ENCODE peak calls at places on chromosome 17, in five cellular contexts. One of them, this sample, is unnamed.

GRCh38 chr17:48596735-48597491 is 3.3 kb upstream of the HOXB5 start:
- DNase-seq in pancreas: no peak
- DNase-seq in heart right ventricle: no peak
- DNase-seq in thoracic aorta: no peak
- DNase-seq in Peyer's patch: peak; percentile 44
- DNase-seq in this sample: no peak

GRCh38 chr17:64635647-64636305 is 26.3 kb downstream of the SMURF2 start:
- DNase-seq in pancreas: no peak
- DNase-seq in heart right ventricle: no peak
- DNase-seq in thoracic aorta: no peak
- DNase-seq in Peyer's patch: no peak
- DNase-seq in this sample: peak; percentile 28

GRCh38 chr17:19940722-19941464 is 36.7 kb downstream of the AKAP10 start:
- DNase-seq in pancreas: no peak
- DNase-seq in heart right ventricle: no peak
- DNase-seq in thoracic aorta: no peak
- DNase-seq in Peyer's patch: no peak
- DNase-seq in this sample: no peak

GRCh38 chr17:75009139-75009724 is 3.2 kb upstream of the MRPL58 start:
- DNase-seq in pancreas: no peak
- DNase-seq in heart right ventricle: no peak
- DNase-seq in thoracic aorta: no peak
- DNase-seq in Peyer's patch: no peak
- DNase-seq in this sample: peak; percentile 17

GRCh38 chr17:76138234-76138895 is 2.7 kb downstream of the FOXJ1 start:
- DNase-seq in pancreas: peak; percentile 45
- DNase-seq in heart right ventricle: no peak
- DNase-seq in thoracic aorta: no peak
- DNase-seq in Peyer's patch: no peak
- DNase-seq in this sample: no peak

GRCh38 chr17:17702821-17703607 is 21.8 kb downstream of the RAI1 start:
- DNase-seq in pancreas: no peak
- DNase-seq in heart right ventricle: peak; percentile 47
- DNase-seq in thoracic aorta: no peak
- DNase-seq in Peyer's patch: no peak
- DNase-seq in this sample: no peak

GRCh38 chr17:46264456-46265198 is 30.3 kb upstream of the LRRC37A start:
- DNase-seq in pancreas: no peak
- DNase-seq in heart right ventricle: no peak
- DNase-seq in thoracic aorta: no peak
- DNase-seq in Peyer's patch: no peak
- DNase-seq in this sample: peak; percentile 28

GRCh38 chr17:16987830-16988601 is 16.1 kb upstream of the TNFRSF13B start:
- DNase-seq in pancreas: no peak
- DNase-seq in heart right ventricle: peak; percentile 80
- DNase-seq in thoracic aorta: no peak
- DNase-seq in Peyer's patch: peak; percentile 94
- DNase-seq in this sample: peak; percentile 88

GRCh38 chr17:36602924-36603384 is 1.6 kb downstream of the MRM1 start:
- DNase-seq in pancreas: peak; percentile 53
- DNase-seq in heart right ventricle: peak; percentile 47
- DNase-seq in thoracic aorta: no peak
- DNase-seq in Peyer's patch: peak; percentile 86
- DNase-seq in this sample: peak; percentile 80

GRCh38 chr17:79252886-79253285 is 178.3 kb downstream of the ENGASE start:
- DNase-seq in pancreas: no peak
- DNase-seq in heart right ventricle: no peak
- DNase-seq in thoracic aorta: no peak
- DNase-seq in Peyer's patch: no peak
- DNase-seq in this sample: no peak

GRCh38 chr17:17105976-17106375 is 63.7 kb downstream of the MPRIP start:
- DNase-seq in pancreas: no peak
- DNase-seq in heart right ventricle: no peak
- DNase-seq in thoracic aorta: no peak
- DNase-seq in Peyer's patch: no peak
- DNase-seq in this sample: no peak

GRCh38 chr17:66637491-66637890 is 197.4 kb upstream of the CACNG5 start:
- DNase-seq in pancreas: no peak
- DNase-seq in heart right ventricle: no peak
- DNase-seq in thoracic aorta: no peak
- DNase-seq in Peyer's patch: no peak
- DNase-seq in this sample: no peak

GRCh38 chr17:76038050-76038449 is 10.9 kb upstream of the EVPL start:
- DNase-seq in pancreas: no peak
- DNase-seq in heart right ventricle: no peak
- DNase-seq in thoracic aorta: no peak
- DNase-seq in Peyer's patch: no peak
- DNase-seq in this sample: no peak

GRCh38 chr17:4520881-4521600 is 22.4 kb downstream of the SPNS2 start:
- DNase-seq in pancreas: peak; percentile 69
- DNase-seq in heart right ventricle: no peak
- DNase-seq in thoracic aorta: no peak
- DNase-seq in Peyer's patch: peak; percentile 61
- DNase-seq in this sample: no peak

GRCh38 chr17:4426499-4427208 is 7.1 kb upstream of the SPNS3 start:
- DNase-seq in pancreas: no peak
- DNase-seq in heart right ventricle: no peak
- DNase-seq in thoracic aorta: no peak
- DNase-seq in Peyer's patch: no peak
- DNase-seq in this sample: peak; percentile 48

GRCh38 chr17:17844500-17844899 is 7.7 kb upstream of the SREBF1 start:
- DNase-seq in pancreas: no peak
- DNase-seq in heart right ventricle: no peak
- DNase-seq in thoracic aorta: no peak
- DNase-seq in Peyer's patch: no peak
- DNase-seq in this sample: no peak

GRCh38 chr17:28724500-28725165 is 1.4 kb downstream of the TLCD1 start:
- DNase-seq in pancreas: no peak
- DNase-seq in heart right ventricle: no peak
- DNase-seq in thoracic aorta: no peak
- DNase-seq in Peyer's patch: no peak
- DNase-seq in this sample: no peak

GRCh38 chr17:82962163-82962720 is 117.2 kb upstream of the METRNL start:
- DNase-seq in pancreas: no peak
- DNase-seq in heart right ventricle: no peak
- DNase-seq in thoracic aorta: no peak
- DNase-seq in Peyer's patch: peak; percentile 24
- DNase-seq in this sample: no peak

GRCh38 chr17:8019665-8020064 is 17.2 kb downstream of the GUCY2D start:
- DNase-seq in pancreas: no peak
- DNase-seq in heart right ventricle: no peak
- DNase-seq in thoracic aorta: no peak
- DNase-seq in Peyer's patch: no peak
- DNase-seq in this sample: no peak

GRCh38 chr17:82215095-82215971 is 2.7 kb upstream of the CCDC57 start:
- DNase-seq in pancreas: peak; percentile 29
- DNase-seq in heart right ventricle: no peak
- DNase-seq in thoracic aorta: no peak
- DNase-seq in Peyer's patch: no peak
- DNase-seq in this sample: peak; percentile 76

GRCh38 chr17:17724991-17725852 is 44.0 kb downstream of the RAI1 start:
- DNase-seq in pancreas: no peak
- DNase-seq in heart right ventricle: peak; percentile 44
- DNase-seq in thoracic aorta: no peak
- DNase-seq in Peyer's patch: no peak
- DNase-seq in this sample: peak; percentile 71

GRCh38 chr17:979539-980405 is at the start of gene NXN:
- DNase-seq in pancreas: peak; percentile 90
- DNase-seq in heart right ventricle: peak; percentile 85
- DNase-seq in thoracic aorta: peak; percentile 45
- DNase-seq in Peyer's patch: peak; percentile 93
- DNase-seq in this sample: peak; percentile 99

GRCh38 chr17:77392376-77393273 is 251.9 kb downstream of the SEC14L1 start:
- DNase-seq in pancreas: peak; percentile 67
- DNase-seq in heart right ventricle: peak; percentile 69
- DNase-seq in thoracic aorta: no peak
- DNase-seq in Peyer's patch: peak; percentile 83
- DNase-seq in this sample: no peak

GRCh38 chr17:8468109-8468508 is 32.4 kb downstream of the NDEL1 start:
- DNase-seq in pancreas: no peak
- DNase-seq in heart right ventricle: peak; percentile 72
- DNase-seq in thoracic aorta: no peak
- DNase-seq in Peyer's patch: peak; percentile 34
- DNase-seq in this sample: no peak

GRCh38 chr17:36611345-36612072 is 10.1 kb downstream of the MRM1 start:
- DNase-seq in pancreas: no peak
- DNase-seq in heart right ventricle: no peak
- DNase-seq in thoracic aorta: no peak
- DNase-seq in Peyer's patch: no peak
- DNase-seq in this sample: no peak

GRCh38 chr17:74663566-74663965 is 40.0 kb upstream of the CD300E start:
- DNase-seq in pancreas: no peak
- DNase-seq in heart right ventricle: no peak
- DNase-seq in thoracic aorta: no peak
- DNase-seq in Peyer's patch: no peak
- DNase-seq in this sample: no peak

GRCh38 chr17:16423226-16423872 is 8.0 kb downstream of the TRPV2 start:
- DNase-seq in pancreas: no peak
- DNase-seq in heart right ventricle: no peak
- DNase-seq in thoracic aorta: no peak
- DNase-seq in Peyer's patch: no peak
- DNase-seq in this sample: no peak

GRCh38 chr17:63116967-63117366 is 150.9 kb downstream of the TANC2 start:
- DNase-seq in pancreas: peak; percentile 21
- DNase-seq in heart right ventricle: no peak
- DNase-seq in thoracic aorta: no peak
- DNase-seq in Peyer's patch: no peak
- DNase-seq in this sample: no peak

GRCh38 chr17:49705254-49705653 is 2.5 kb downstream of the SLC35B1 start:
- DNase-seq in pancreas: no peak
- DNase-seq in heart right ventricle: no peak
- DNase-seq in thoracic aorta: no peak
- DNase-seq in Peyer's patch: peak; percentile 55
- DNase-seq in this sample: no peak

GRCh38 chr17:67194134-67194533 is 50.9 kb downstream of the HELZ start:
- DNase-seq in pancreas: no peak
- DNase-seq in heart right ventricle: no peak
- DNase-seq in thoracic aorta: no peak
- DNase-seq in Peyer's patch: no peak
- DNase-seq in this sample: no peak

GRCh38 chr17:1931759-1932579 is 93.2 kb downstream of the RTN4RL1 start:
- DNase-seq in pancreas: peak; percentile 46
- DNase-seq in heart right ventricle: peak; percentile 25
- DNase-seq in thoracic aorta: no peak
- DNase-seq in Peyer's patch: no peak
- DNase-seq in this sample: no peak

GRCh38 chr17:11668633-11669032 is 70.4 kb downstream of the DNAH9 start:
- DNase-seq in pancreas: no peak
- DNase-seq in heart right ventricle: no peak
- DNase-seq in thoracic aorta: no peak
- DNase-seq in Peyer's patch: no peak
- DNase-seq in this sample: no peak

DNA sequence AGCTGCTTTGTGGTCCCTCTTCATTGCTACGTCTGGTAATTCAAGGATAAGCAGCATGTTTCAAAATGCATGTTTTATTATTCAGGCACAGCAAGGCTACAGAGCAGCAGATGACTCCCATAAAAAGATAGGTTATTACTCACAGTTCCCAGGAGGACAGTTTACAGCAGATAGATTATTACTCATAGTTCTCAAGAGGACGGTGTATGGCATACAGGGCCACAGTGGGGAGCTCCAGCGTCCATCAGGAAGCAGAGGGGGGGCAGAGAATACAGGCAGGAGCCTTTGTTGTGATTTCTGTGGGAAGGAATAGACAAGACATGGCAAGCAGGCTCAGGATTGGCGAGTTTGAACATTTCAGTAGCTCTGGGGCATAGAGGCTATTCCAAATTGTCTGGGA is 72.9 kb downstream of the DNAH9 start:
- DNase-seq in pancreas: no peak
- DNase-seq in heart right ventricle: no peak
- DNase-seq in thoracic aorta: no peak
- DNase-seq in Peyer's patch: no peak
- DNase-seq in this sample: no peak
- TF ChIP-seq CTCF in pancreas: no peak
- TF ChIP-seq CTCF in heart right ventricle: no peak
- TF ChIP-seq CTCF in thoracic aorta: no peak
- TF ChIP-seq CTCF in Peyer's patch: no peak
- TF ChIP-seq CTCF in this sample: no peak

GRCh38 chr17:44832821-44833220 is 2.7 kb upstream of the GJC1 start:
- DNase-seq in pancreas: no peak
- DNase-seq in heart right ventricle: no peak
- DNase-seq in thoracic aorta: no peak
- DNase-seq in Peyer's patch: no peak
- DNase-seq in this sample: no peak
- TF ChIP-seq CTCF in pancreas: no peak
- TF ChIP-seq CTCF in heart right ventricle: no peak
- TF ChIP-seq CTCF in thoracic aorta: no peak
- TF ChIP-seq CTCF in Peyer's patch: no peak
- TF ChIP-seq CTCF in this sample: no peak

GRCh38 chr17:73560661-73561060 is 83.6 kb downstream of the SDK2 start:
- DNase-seq in pancreas: no peak
- DNase-seq in heart right ventricle: no peak
- DNase-seq in thoracic aorta: no peak
- DNase-seq in Peyer's patch: no peak
- DNase-seq in this sample: no peak

GRCh38 chr17:73562896-73563295 is 81.3 kb downstream of the SDK2 start:
- DNase-seq in pancreas: no peak
- DNase-seq in heart right ventricle: no peak
- DNase-seq in thoracic aorta: no peak
- DNase-seq in Peyer's patch: no peak
- DNase-seq in this sample: no peak

GRCh38 chr17:73559532-73559931 is 84.7 kb downstream of the SDK2 start:
- DNase-seq in pancreas: no peak
- DNase-seq in heart right ventricle: no peak
- DNase-seq in thoracic aorta: no peak
- DNase-seq in Peyer's patch: no peak
- DNase-seq in this sample: no peak

GRCh38 chr17:73564856-73565255 is 79.4 kb downstream of the SDK2 start:
- DNase-seq in pancreas: no peak
- DNase-seq in heart right ventricle: no peak
- DNase-seq in thoracic aorta: no peak
- DNase-seq in Peyer's patch: no peak
- DNase-seq in this sample: no peak

GRCh38 chr17:73561066-73561465 is 83.2 kb downstream of the SDK2 start:
- DNase-seq in pancreas: no peak
- DNase-seq in heart right ventricle: no peak
- DNase-seq in thoracic aorta: no peak
- DNase-seq in Peyer's patch: no peak
- DNase-seq in this sample: no peak
- TF ChIP-seq CTCF in pancreas: no peak
- TF ChIP-seq CTCF in heart right ventricle: no peak
- TF ChIP-seq CTCF in thoracic aorta: no peak
- TF ChIP-seq CTCF in Peyer's patch: no peak
- TF ChIP-seq CTCF in this sample: no peak

GRCh38 chr17:14719942-14720341 is 419.1 kb downstream of the HS3ST3B1 start:
- DNase-seq in pancreas: no peak
- DNase-seq in heart right ventricle: no peak
- DNase-seq in thoracic aorta: no peak
- DNase-seq in Peyer's patch: no peak
- DNase-seq in this sample: no peak

GRCh38 chr17:14717849-14718248 is 417.0 kb downstream of the HS3ST3B1 start:
- DNase-seq in pancreas: no peak
- DNase-seq in heart right ventricle: no peak
- DNase-seq in thoracic aorta: no peak
- DNase-seq in Peyer's patch: no peak
- DNase-seq in this sample: no peak

GRCh38 chr17:14712471-14713075 is 411.7 kb downstream of the HS3ST3B1 start:
- DNase-seq in pancreas: no peak
- DNase-seq in heart right ventricle: no peak
- DNase-seq in thoracic aorta: no peak
- DNase-seq in Peyer's patch: no peak
- DNase-seq in this sample: no peak

GRCh38 chr17:14715531-14715930 is 414.6 kb downstream of the HS3ST3B1 start:
- DNase-seq in pancreas: no peak
- DNase-seq in heart right ventricle: no peak
- DNase-seq in thoracic aorta: no peak
- DNase-seq in Peyer's patch: no peak
- DNase-seq in this sample: no peak
- TF ChIP-seq CTCF in pancreas: no peak
- TF ChIP-seq CTCF in heart right ventricle: no peak
- TF ChIP-seq CTCF in thoracic aorta: no peak
- TF ChIP-seq CTCF in Peyer's patch: no peak
- TF ChIP-seq CTCF in this sample: no peak

This sample was measured in GM13977.